ENCODE peak calls at places on chromosomes 6 and 20, in ten cellular contexts. Y is cardiac septum; H is right cardiac atrium; R is H4; A is stimulated activated naive B cell treated with anti-CD40 and anti-IgM and Interleukin-4, amounts not matched to agents 10 μg/mL and 1 μg/mL and 100 μg/mL, for 72 hours; V is epithelial cell of esophagus; Q is HT-29; W is T-cell; O is stimulated activated CD4-positive, alpha-beta T cell treated with anti-CD3 and anti-CD28 coated beads, TNF-alpha, amount 100 ng/mL, for 1 hour; D is HT1080. P is an unnamed sample.

GRCh38 chr6:57261896-57262295 is 39.8 kb upstream of the RAB23 start:
- DNase-seq in Y (no peak), H (no peak), R (no peak), A (no peak), V (no peak), Q (no peak), W (no peak), O (no peak), D (no peak), P (no peak)

GRCh38 chr6:157542405-157542943 is 161.5 kb downstream of the ZDHHC14 start:
- DNase-seq in Y (no peak), H (no peak), R (no peak), A (no peak), V (no peak), Q (no peak), W (no peak), O (no peak), D (no peak), P (no peak)

GRCh38 chr6:12483712-12484111 is 193.6 kb downstream of the EDN1 start:
- DNase-seq in Y (no peak), H (no peak), R (peak; percentile 65), A (no peak), V (peak; percentile 97), Q (peak; percentile 57), W (no peak), O (no peak), D (peak; percentile 95), P (no peak)

GRCh38 chr20:25036331-25036936 is 21.5 kb downstream of the ACSS1 start:
- DNase-seq in Y (no peak), H (no peak), R (no peak), A (no peak), V (no peak), Q (no peak), W (no peak), O (no peak), D (no peak), P (no peak)

GRCh38 chr6:158374020-158374419 is 61.8 kb downstream of the TULP4 start:
- DNase-seq in Y (no peak), H (no peak), R (no peak), A (no peak), V (no peak), Q (no peak), W (no peak), O (no peak), D (no peak), P (no peak)

GRCh38 chr6:44966449-44967091 is 361.6 kb upstream of the RUNX2 start:
- DNase-seq in Y (no peak), H (no peak), R (peak; percentile 11), A (no peak), V (peak; percentile 91), Q (no peak), W (no peak), O (no peak), D (peak; percentile 66), P (no peak)

GRCh38 chr6:5422321-5422915 is 161.1 kb downstream of the FARS2 start:
- DNase-seq in Y (no peak), H (no peak), R (peak; percentile 43), A (no peak), V (peak; percentile 58), Q (peak; percentile 41), W (no peak), O (no peak), D (peak; percentile 38), P (no peak)

GRCh38 chr20:12177657-12178293 is 260.1 kb downstream of the BTBD3 start:
- DNase-seq in Y (no peak), H (no peak), R (peak; percentile 27), A (no peak), V (no peak), Q (peak; percentile 93), W (no peak), O (no peak), D (peak; percentile 40), P (peak; percentile 74)

GRCh38 chr20:17345321-17345720 is 118.5 kb downstream of the PCSK2 start:
- DNase-seq in Y (no peak), H (no peak), R (no peak), A (no peak), V (no peak), Q (no peak), W (no peak), O (no peak), D (no peak), P (no peak)

GRCh38 chr20:57136734-57137133 is 129.7 kb downstream of the BMP7 start:
- DNase-seq in Y (no peak), H (no peak), R (no peak), A (no peak), V (no peak), Q (no peak), W (no peak), O (no peak), D (no peak), P (no peak)

GRCh38 chr6:170248111-170248805 is 42.6 kb downstream of the DLL1 start:
- DNase-seq in Y (no peak), H (peak; percentile 47), R (no peak), A (no peak), V (no peak), Q (no peak), W (no peak), O (no peak), D (no peak), P (no peak)

GRCh38 chr6:118968416-118968815 is 33.5 kb upstream of the MCM9 start:
- DNase-seq in Y (no peak), H (no peak), R (no peak), A (no peak), V (peak; percentile 32), Q (peak; percentile 48), W (no peak), O (no peak), D (no peak), P (peak; percentile 7)

GRCh38 chr20:48892049-48892470 is 29.5 kb upstream of the ARFGEF2 start:
- DNase-seq in Y (no peak), H (no peak), R (no peak), A (no peak), V (no peak), Q (no peak), W (no peak), O (no peak), D (no peak), P (no peak)

GRCh38 chr6:18342223-18342622 is 44.9 kb upstream of the RNF144B start:
- DNase-seq in Y (no peak), H (no peak), R (no peak), A (no peak), V (peak; percentile 98), Q (no peak), W (no peak), O (no peak), D (no peak), P (no peak)

GRCh38 chr6:44439270-44440045 is 52.0 kb downstream of the CDC5L start:
- DNase-seq in Y (no peak), H (no peak), R (peak; percentile 67), A (no peak), V (peak; percentile 70), Q (no peak), W (no peak), O (no peak), D (peak; percentile 55), P (no peak)

GRCh38 chr20:3710703-3711417 is 1.5 kb downstream of the SIGLEC1 start:
- DNase-seq in Y (peak; percentile 86), H (peak; percentile 91), R (peak; percentile 37), A (peak; percentile 41), V (peak; percentile 48), Q (peak; percentile 65), W (peak; percentile 53), O (peak; percentile 81), D (peak; percentile 47), P (peak; percentile 46)

GRCh38 chr6:10465633-10466499 is 51.0 kb upstream of the TFAP2A start:
- DNase-seq in Y (no peak), H (no peak), R (peak; percentile 43), A (no peak), V (peak; percentile 75), Q (peak; percentile 68), W (no peak), O (no peak), D (peak; percentile 18), P (no peak)

GRCh38 chr6:133062077-133062476 is 179.1 kb upstream of the EYA4 start:
- DNase-seq in Y (no peak), H (no peak), R (peak; percentile 13), A (no peak), V (no peak), Q (no peak), W (no peak), O (no peak), D (peak; percentile 56), P (no peak)

GRCh38 chr6:34589140-34589539 is 33.0 kb upstream of the SPDEF start:
- DNase-seq in Y (peak; percentile 53), H (no peak), R (no peak), A (no peak), V (no peak), Q (no peak), W (no peak), O (no peak), D (no peak), P (no peak)

P was measured in putamen.